ENCODE peak calls at places on chromosomes 16 and 17, in seven cellular contexts. One of them, this sample, is unnamed.

GRCh38 chr16:34050787-34051320 is 591.4 kb downstream of the TP53TG3F start:
- DNase-seq in astrocyte of the spinal cord: no peak
- DNase-seq in Peyer's patch: no peak
- DNase-seq in mesothelial cell of epicardium: no peak
- DNase-seq in GM23338: no peak
- DNase-seq in spleen: no peak
- DNase-seq in neural crest cell: no peak
- DNase-seq in this sample: no peak

GRCh38 chr17:71338396-71338795 is 782.4 kb upstream of the SOX9 start:
- DNase-seq in astrocyte of the spinal cord: peak; percentile 60
- DNase-seq in mesothelial cell of epicardium: no peak
- DNase-seq in spleen: no peak
- DNase-seq in GM23338: no peak
- DNase-seq in Peyer's patch: no peak
- DNase-seq in neural crest cell: no peak
- DNase-seq in this sample: no peak

GRCh38 chr16:90019543-90020259 is 445 bp upstream of the DBNDD1 start:
- DNase-seq in mesothelial cell of epicardium: peak; percentile 52
- DNase-seq in GM23338: peak; percentile 86
- DNase-seq in neural crest cell: no peak
- DNase-seq in Peyer's patch: peak; percentile 35
- DNase-seq in astrocyte of the spinal cord: peak; percentile 86
- DNase-seq in spleen: peak; percentile 84
- DNase-seq in this sample: no peak

GRCh38 chr16:22933173-22933572 is 119.2 kb downstream of the HS3ST2 start:
- DNase-seq in spleen: no peak
- DNase-seq in neural crest cell: no peak
- DNase-seq in GM23338: no peak
- DNase-seq in Peyer's patch: no peak
- DNase-seq in mesothelial cell of epicardium: no peak
- DNase-seq in astrocyte of the spinal cord: no peak
- DNase-seq in this sample: no peak

GRCh38 chr17:43341705-43342600 is 56.8 kb upstream of the ARL4D start:
- DNase-seq in mesothelial cell of epicardium: no peak
- DNase-seq in spleen: no peak
- DNase-seq in Peyer's patch: no peak
- DNase-seq in astrocyte of the spinal cord: peak; percentile 78
- DNase-seq in GM23338: no peak
- DNase-seq in neural crest cell: no peak
- DNase-seq in this sample: no peak

GRCh38 chr17:66900126-66901010 is 64.1 kb upstream of the CACNG4 start:
- DNase-seq in GM23338: no peak
- DNase-seq in spleen: peak; percentile 11
- DNase-seq in neural crest cell: no peak
- DNase-seq in Peyer's patch: no peak
- DNase-seq in mesothelial cell of epicardium: no peak
- DNase-seq in astrocyte of the spinal cord: peak; percentile 8
- DNase-seq in this sample: no peak

GRCh38 chr17:19354123-19354522 is 8.4 kb downstream of the B9D1 start:
- DNase-seq in GM23338: no peak
- DNase-seq in astrocyte of the spinal cord: peak; percentile 86
- DNase-seq in Peyer's patch: no peak
- DNase-seq in neural crest cell: no peak
- DNase-seq in mesothelial cell of epicardium: no peak
- DNase-seq in spleen: no peak
- DNase-seq in this sample: no peak

GRCh38 chr17:65287040-65287439 is 149.9 kb downstream of the RGS9 start:
- DNase-seq in neural crest cell: no peak
- DNase-seq in GM23338: no peak
- DNase-seq in Peyer's patch: no peak
- DNase-seq in mesothelial cell of epicardium: no peak
- DNase-seq in spleen: no peak
- DNase-seq in astrocyte of the spinal cord: peak; percentile 79
- DNase-seq in this sample: peak; percentile 53

DNA sequence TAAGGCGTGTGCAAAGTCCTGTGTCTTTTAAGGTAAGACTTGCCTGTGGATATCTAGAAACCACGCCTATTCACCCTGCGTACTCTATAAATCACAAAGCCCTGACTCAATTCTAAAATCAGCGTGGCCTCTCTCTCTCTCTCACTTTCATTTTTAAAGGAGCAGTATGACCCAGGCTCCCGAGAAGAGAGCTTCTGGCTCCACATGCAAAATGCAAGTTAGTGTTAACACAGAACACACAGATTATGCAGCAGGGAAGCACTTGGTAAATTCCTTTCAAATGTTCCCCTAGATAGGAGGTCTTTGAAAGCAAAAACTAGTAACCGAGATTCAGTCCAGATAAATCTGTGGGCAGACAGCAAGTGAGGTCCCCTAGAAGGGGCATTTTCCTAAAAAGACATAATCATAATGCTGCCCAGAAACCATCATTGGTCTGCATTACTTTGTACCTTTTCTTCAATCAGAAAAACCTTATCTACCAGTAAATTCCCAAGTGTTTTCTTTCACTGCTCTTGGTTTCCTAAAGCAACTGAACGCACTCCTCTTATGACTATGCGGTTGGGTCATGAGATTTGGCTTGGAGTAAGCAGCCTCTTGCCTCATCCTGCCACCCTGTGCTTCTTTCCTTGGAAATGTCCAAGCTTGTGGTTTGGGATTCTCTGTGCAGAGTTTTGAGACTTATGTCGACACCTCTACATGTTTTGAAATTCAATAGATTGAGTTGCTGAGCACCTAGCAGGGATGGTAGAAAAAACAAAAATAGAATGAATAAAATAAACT is 31.7 kb upstream of the KCNJ2 start:
- DNase-seq in GM23338: peak; percentile 3
- DNase-seq in neural crest cell: no peak
- DNase-seq in Peyer's patch: no peak
- DNase-seq in mesothelial cell of epicardium: no peak
- DNase-seq in astrocyte of the spinal cord: peak; percentile 87
- DNase-seq in spleen: no peak
- DNase-seq in this sample: no peak
- TF ChIP-seq CTCF in GM23338: no peak
- TF ChIP-seq CTCF in neural crest cell: no peak
- TF ChIP-seq CTCF in Peyer's patch: no peak
- TF ChIP-seq CTCF in mesothelial cell of epicardium: no peak
- TF ChIP-seq CTCF in astrocyte of the spinal cord: no peak
- TF ChIP-seq CTCF in spleen: no peak
- TF ChIP-seq CTCF in this sample: no peak

DNA sequence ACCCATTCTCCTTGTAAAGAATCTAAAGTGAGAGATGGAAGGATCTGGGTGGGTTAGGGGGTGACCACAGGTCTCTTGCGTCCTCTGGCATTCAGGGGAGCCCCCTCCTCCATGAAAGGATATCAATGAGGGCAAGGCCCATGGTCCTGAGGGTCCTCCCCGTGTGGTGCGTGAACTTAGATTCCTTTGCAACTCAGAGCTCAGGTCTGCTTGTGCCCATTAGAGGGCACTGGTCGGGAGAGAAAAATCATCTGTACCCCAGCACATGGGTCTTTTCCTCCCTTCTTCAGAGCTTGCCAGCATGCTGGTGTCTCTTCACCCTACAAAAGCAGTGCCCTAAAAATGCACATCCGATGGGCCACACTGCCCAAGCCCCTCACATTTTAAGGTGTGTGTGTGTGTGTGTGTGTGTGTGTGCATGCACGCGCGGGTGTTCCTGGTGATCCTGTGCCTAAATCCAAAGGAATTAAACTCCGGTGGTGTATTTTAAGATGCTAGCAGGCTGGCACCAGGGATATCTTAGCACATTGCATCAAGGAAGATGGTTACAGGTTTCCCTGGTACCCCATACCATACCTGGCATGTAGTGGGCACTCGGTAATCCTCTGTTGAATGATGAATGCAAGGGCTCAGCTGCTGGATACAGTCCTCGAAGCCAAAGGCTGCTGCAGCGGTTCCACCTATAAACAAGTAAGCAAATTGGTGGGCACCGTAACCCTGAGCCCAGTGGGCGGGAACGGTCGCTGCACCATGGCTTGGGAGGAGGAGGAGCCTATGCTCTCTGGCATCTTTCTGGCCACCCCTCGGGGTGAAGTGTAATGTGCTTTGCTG is 4.7 kb downstream of the C1QTNF1 start:
- DNase-seq in mesothelial cell of epicardium: no peak
- DNase-seq in neural crest cell: no peak
- DNase-seq in spleen: peak; percentile 46
- DNase-seq in astrocyte of the spinal cord: no peak
- DNase-seq in GM23338: no peak
- DNase-seq in Peyer's patch: no peak
- DNase-seq in this sample: no peak
- TF ChIP-seq CTCF in mesothelial cell of epicardium: no peak
- TF ChIP-seq CTCF in neural crest cell: no peak
- TF ChIP-seq CTCF in spleen: no peak
- TF ChIP-seq CTCF in astrocyte of the spinal cord: peak; percentile 36
- TF ChIP-seq CTCF in GM23338: peak; percentile 35
- TF ChIP-seq CTCF in Peyer's patch: no peak
- TF ChIP-seq CTCF in this sample: no peak

GRCh38 chr17:73424571-73424970 is 112.8 kb upstream of the CDC42EP4 start:
- DNase-seq in mesothelial cell of epicardium: no peak
- DNase-seq in Peyer's patch: no peak
- DNase-seq in neural crest cell: no peak
- DNase-seq in GM23338: no peak
- DNase-seq in astrocyte of the spinal cord: no peak
- DNase-seq in spleen: peak; percentile 39
- DNase-seq in this sample: no peak
- TF ChIP-seq CTCF in mesothelial cell of epicardium: no peak
- TF ChIP-seq CTCF in Peyer's patch: no peak
- TF ChIP-seq CTCF in neural crest cell: no peak
- TF ChIP-seq CTCF in GM23338: no peak
- TF ChIP-seq CTCF in astrocyte of the spinal cord: no peak
- TF ChIP-seq CTCF in spleen: no peak
- TF ChIP-seq CTCF in this sample: no peak

DNA sequence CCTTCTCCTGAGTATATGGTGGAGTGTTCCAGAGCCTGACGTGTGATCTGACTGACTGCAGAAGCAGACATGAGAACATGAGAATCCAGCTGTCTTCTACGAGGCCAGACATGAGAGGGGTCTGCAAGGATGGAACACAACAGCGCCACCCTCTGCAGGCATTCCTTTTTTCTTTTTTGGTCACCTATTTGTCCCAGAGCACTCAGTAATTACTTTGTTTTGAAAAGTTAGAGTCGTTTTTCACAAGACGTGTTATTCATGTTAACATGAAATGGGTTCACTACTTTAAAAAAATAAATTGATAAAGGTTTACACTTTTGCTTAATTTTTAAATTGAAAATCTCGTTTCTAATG is 43.8 kb upstream of the ATP2A3 start:
- DNase-seq in spleen: no peak
- DNase-seq in astrocyte of the spinal cord: no peak
- DNase-seq in mesothelial cell of epicardium: no peak
- DNase-seq in neural crest cell: no peak
- DNase-seq in Peyer's patch: no peak
- DNase-seq in GM23338: peak; percentile 41
- DNase-seq in this sample: no peak
- TF ChIP-seq CTCF in spleen: no peak
- TF ChIP-seq CTCF in astrocyte of the spinal cord: no peak
- TF ChIP-seq CTCF in mesothelial cell of epicardium: no peak
- TF ChIP-seq CTCF in neural crest cell: no peak
- TF ChIP-seq CTCF in Peyer's patch: no peak
- TF ChIP-seq CTCF in GM23338: peak; percentile 69
- TF ChIP-seq CTCF in this sample: peak; percentile 13

GRCh38 chr16:4693296-4693955 is at the start of gene NUDT16L1:
- DNase-seq in mesothelial cell of epicardium: peak; percentile 95
- DNase-seq in GM23338: peak; percentile 98
- DNase-seq in Peyer's patch: peak; percentile 94
- DNase-seq in spleen: peak; percentile 99
- DNase-seq in astrocyte of the spinal cord: peak; percentile 93
- DNase-seq in neural crest cell: peak; percentile 93
- DNase-seq in this sample: peak; percentile 98
- TF ChIP-seq CTCF in mesothelial cell of epicardium: no peak
- TF ChIP-seq CTCF in GM23338: no peak
- TF ChIP-seq CTCF in Peyer's patch: peak; percentile 16
- TF ChIP-seq CTCF in spleen: peak; percentile 27
- TF ChIP-seq CTCF in astrocyte of the spinal cord: peak; percentile 12
- TF ChIP-seq CTCF in neural crest cell: peak; percentile 32
- TF ChIP-seq CTCF in this sample: no peak

GRCh38 chr17:83195330-83196087 is 116.1 kb downstream of the METRNL start:
- DNase-seq in astrocyte of the spinal cord: peak; percentile 76
- DNase-seq in mesothelial cell of epicardium: no peak
- DNase-seq in GM23338: no peak
- DNase-seq in Peyer's patch: peak; percentile 10
- DNase-seq in neural crest cell: no peak
- DNase-seq in spleen: peak; percentile 76
- DNase-seq in this sample: no peak
- TF ChIP-seq CTCF in astrocyte of the spinal cord: peak; percentile 16
- TF ChIP-seq CTCF in mesothelial cell of epicardium: no peak
- TF ChIP-seq CTCF in GM23338: no peak
- TF ChIP-seq CTCF in Peyer's patch: no peak
- TF ChIP-seq CTCF in neural crest cell: no peak
- TF ChIP-seq CTCF in spleen: no peak
- TF ChIP-seq CTCF in this sample: no peak

GRCh38 chr16:55323637-55324490 is at the start of gene IRX6:
- DNase-seq in GM23338: peak; percentile 90
- DNase-seq in Peyer's patch: no peak
- DNase-seq in neural crest cell: peak; percentile 59
- DNase-seq in spleen: no peak
- DNase-seq in mesothelial cell of epicardium: peak; percentile 37
- DNase-seq in astrocyte of the spinal cord: no peak
- DNase-seq in this sample: peak; percentile 76
- TF ChIP-seq CTCF in GM23338: peak; percentile 68
- TF ChIP-seq CTCF in Peyer's patch: no peak
- TF ChIP-seq CTCF in neural crest cell: peak; percentile 70
- TF ChIP-seq CTCF in spleen: no peak
- TF ChIP-seq CTCF in mesothelial cell of epicardium: peak; percentile 62
- TF ChIP-seq CTCF in astrocyte of the spinal cord: peak; percentile 27
- TF ChIP-seq CTCF in this sample: peak; percentile 83